ENCODE peak calls at places on chromosomes 16 and 17, in seven cellular contexts. D, J, M, L, I, N and B are unnamed samples.

GRCh38 chr16:17921357-17921978 is 415.1 kb downstream of the NPIPA8 start:
- DNase-seq in D (no peak), J (no peak), M (no peak), L (peak), I (peak), N (no peak), B (no peak)

GRCh38 chr17:75994802-75995350 is 5.8 kb upstream of the CDK3 start:
- DNase-seq in D (no peak), J (no peak), M (no peak), L (no peak), I (no peak), N (no peak), B (no peak)

GRCh38 chr17:17902357-17902756 is 65.6 kb upstream of the SREBF1 start:
- DNase-seq in D (no peak), J (no peak), M (no peak), L (no peak), I (no peak), N (no peak), B (no peak)

GRCh38 chr17:17305282-17305801 is 2.2 kb downstream of the NT5M start:
- DNase-seq in D (no peak), J (no peak), M (no peak), L (peak), I (no peak), N (no peak), B (no peak)

GRCh38 chr17:78442648-78443128 is 64.2 kb downstream of the PGS1 start:
- DNase-seq in D (peak), J (peak), M (no peak), L (no peak), I (no peak), N (no peak), B (peak)

GRCh38 chr17:146983-147761 is 9.8 kb downstream of the SCGB1C2 start:
- DNase-seq in D (no peak), J (peak), M (no peak), L (no peak), I (no peak), N (no peak), B (peak)

GRCh38 chr16:48441863-48442279 is 56.7 kb upstream of the SIAH1 start:
- DNase-seq in D (no peak), J (no peak), M (no peak), L (no peak), I (no peak), N (no peak), B (no peak)

GRCh38 chr17:13384626-13385025 is 217.1 kb downstream of the HS3ST3A1 start:
- DNase-seq in D (no peak), J (no peak), M (no peak), L (no peak), I (no peak), N (no peak), B (no peak)

GRCh38 chr16:974001-974601 is 3.3 kb upstream of the LMF1 start:
- DNase-seq in D (no peak), J (no peak), M (no peak), L (no peak), I (no peak), N (no peak), B (no peak)

GRCh38 chr16:4263504-4264436 is 9.1 kb downstream of the TFAP4 start:
- DNase-seq in D (peak), J (peak), M (peak), L (no peak), I (no peak), N (no peak), B (peak)

GRCh38 chr17:63986842-63987615 is 11.1 kb upstream of the PRR29 start:
- DNase-seq in D (no peak), J (no peak), M (no peak), L (no peak), I (no peak), N (no peak), B (no peak)

GRCh38 chr16:29877266-29877961 is 14.4 kb upstream of the CDIPT start:
- DNase-seq in D (no peak), J (no peak), M (no peak), L (no peak), I (no peak), N (no peak), B (no peak)

GRCh38 chr16:56481468-56482112 is 30.2 kb downstream of the OGFOD1 start:
- DNase-seq in D (peak), J (no peak), M (no peak), L (no peak), I (no peak), N (no peak), B (no peak)

GRCh38 chr16:86449377-86450095 is 60.8 kb upstream of the FOXF1 start:
- DNase-seq in D (no peak), J (no peak), M (no peak), L (no peak), I (no peak), N (no peak), B (no peak)

GRCh38 chr16:21973945-21974344 is 20.8 kb downstream of the UQCRC2 start:
- DNase-seq in D (no peak), J (no peak), M (no peak), L (no peak), I (no peak), N (no peak), B (no peak)

GRCh38 chr16:10153993-10154788 is 28.0 kb downstream of the GRIN2A start:
- DNase-seq in D (no peak), J (no peak), M (no peak), L (no peak), I (no peak), N (no peak), B (no peak)

GRCh38 chr16:80273635-80274538 is 266.9 kb upstream of the DYNLRB2 start:
- DNase-seq in D (peak), J (no peak), M (no peak), L (no peak), I (no peak), N (no peak), B (no peak)

GRCh38 chr17:67074781-67075180 is 30.4 kb downstream of the CACNG1 start:
- DNase-seq in D (no peak), J (no peak), M (no peak), L (no peak), I (no peak), N (no peak), B (no peak)

GRCh38 chr16:81517630-81518438 is 73.2 kb downstream of the CMIP start:
- DNase-seq in D (no peak), J (no peak), M (peak), L (no peak), I (no peak), N (no peak), B (no peak)

GRCh38 chr17:78729636-78730035 is 52.4 kb downstream of the CYTH1 start:
- DNase-seq in D (no peak), J (no peak), M (no peak), L (no peak), I (no peak), N (no peak), B (no peak)

GRCh38 chr17:50785942-50786570 is 18.7 kb upstream of the ANKRD40CL start:
- DNase-seq in D (peak), J (no peak), M (peak), L (no peak), I (no peak), N (no peak), B (no peak)

GRCh38 chr17:61409301-61410099 is 9.9 kb downstream of the TBX2 start:
- DNase-seq in D (no peak), J (no peak), M (no peak), L (no peak), I (no peak), N (peak), B (peak)

GRCh38 chr16:47358816-47359215 is 102.0 kb downstream of the ITFG1 start:
- DNase-seq in D (peak), J (no peak), M (no peak), L (no peak), I (no peak), N (no peak), B (no peak)

GRCh38 chr16:27689711-27690110 is 139.8 kb downstream of the KATNIP start:
- DNase-seq in D (peak), J (no peak), M (no peak), L (no peak), I (no peak), N (no peak), B (no peak)

GRCh38 chr17:57528084-57528451 is 217.0 kb downstream of the CCDC182 start:
- DNase-seq in D (no peak), J (no peak), M (no peak), L (no peak), I (no peak), N (no peak), B (peak)

GRCh38 chr16:78925071-78925714 is 675.3 kb downstream of the MAF start:
- DNase-seq in D (no peak), J (peak), M (no peak), L (no peak), I (peak), N (no peak), B (no peak)

GRCh38 chr17:17751996-17752821 is 71.0 kb downstream of the RAI1 start:
- DNase-seq in D (peak), J (peak), M (peak), L (peak), I (peak), N (no peak), B (peak)

GRCh38 chr16:88437367-88437964 is 15.6 kb upstream of the ZFPM1 start:
- DNase-seq in D (no peak), J (peak), M (no peak), L (peak), I (no peak), N (peak), B (peak)

GRCh38 chr17:62140836-62141235 is 75.8 kb upstream of the MED13 start:
- DNase-seq in D (no peak), J (no peak), M (no peak), L (no peak), I (no peak), N (no peak), B (no peak)